ENCODE peak calls at places on chromosomes 7 and 10, in five cellular contexts. One of them, this sample, is unnamed.

GRCh38 chr7:15199482-15199881 is 296.9 kb upstream of the DGKB start:
- DNase-seq in EL: peak; percentile 8
- DNase-seq in Daoy: no peak
- DNase-seq in ecto neural progenitor cell: no peak
- DNase-seq in dorsolateral prefrontal cortex: no peak
- DNase-seq in this sample: no peak

GRCh38 chr7:13308423-13308822 is 621.0 kb downstream of the ARL4A start:
- DNase-seq in EL: no peak
- DNase-seq in Daoy: no peak
- DNase-seq in ecto neural progenitor cell: no peak
- DNase-seq in dorsolateral prefrontal cortex: no peak
- DNase-seq in this sample: no peak

GRCh38 chr7:75048435-75049379 is 24.9 kb downstream of the RCC1L start:
- DNase-seq in EL: peak; percentile 56
- DNase-seq in Daoy: no peak
- DNase-seq in ecto neural progenitor cell: no peak
- DNase-seq in dorsolateral prefrontal cortex: no peak
- DNase-seq in this sample: no peak

GRCh38 chr10:16853201-16853600 is 36.0 kb upstream of the RSU1 start:
- DNase-seq in EL: peak; percentile 60
- DNase-seq in Daoy: peak; percentile 34
- DNase-seq in ecto neural progenitor cell: no peak
- DNase-seq in dorsolateral prefrontal cortex: no peak
- DNase-seq in this sample: peak; percentile 23

GRCh38 chr10:6232225-6232807 is 29.6 kb downstream of the PFKFB3 start:
- DNase-seq in EL: no peak
- DNase-seq in Daoy: no peak
- DNase-seq in ecto neural progenitor cell: no peak
- DNase-seq in dorsolateral prefrontal cortex: no peak
- DNase-seq in this sample: no peak

GRCh38 chr10:11724938-11725776 is 17.0 kb upstream of the ECHDC3 start:
- DNase-seq in EL: peak; percentile 68
- DNase-seq in Daoy: peak; percentile 32
- DNase-seq in ecto neural progenitor cell: no peak
- DNase-seq in dorsolateral prefrontal cortex: no peak
- DNase-seq in this sample: peak; percentile 73

GRCh38 chr10:27500886-27501285 is 3.2 kb upstream of the RAB18 start:
- DNase-seq in EL: no peak
- DNase-seq in Daoy: no peak
- DNase-seq in ecto neural progenitor cell: no peak
- DNase-seq in dorsolateral prefrontal cortex: no peak
- DNase-seq in this sample: no peak

GRCh38 chr10:132486539-132487121 is 51.0 kb upstream of the INPP5A start:
- DNase-seq in EL: no peak
- DNase-seq in Daoy: no peak
- DNase-seq in ecto neural progenitor cell: no peak
- DNase-seq in dorsolateral prefrontal cortex: no peak
- DNase-seq in this sample: no peak

GRCh38 chr7:132123763-132124162 is 452.5 kb downstream of the PLXNA4 start:
- DNase-seq in EL: no peak
- DNase-seq in Daoy: no peak
- DNase-seq in ecto neural progenitor cell: no peak
- DNase-seq in dorsolateral prefrontal cortex: no peak
- DNase-seq in this sample: no peak

GRCh38 chr10:48272682-48273081 is 1.8 kb downstream of the FRMPD2 start:
- DNase-seq in EL: no peak
- DNase-seq in Daoy: no peak
- DNase-seq in ecto neural progenitor cell: no peak
- DNase-seq in dorsolateral prefrontal cortex: no peak
- DNase-seq in this sample: no peak

GRCh38 chr7:92837214-92837749 is 909 bp upstream of the CDK6 start:
- DNase-seq in EL: peak; percentile 40
- DNase-seq in Daoy: peak; percentile 19
- DNase-seq in ecto neural progenitor cell: no peak
- DNase-seq in dorsolateral prefrontal cortex: no peak
- DNase-seq in this sample: no peak

GRCh38 chr10:122786269-122786668 is 59.4 kb downstream of the CUZD1 start:
- DNase-seq in EL: peak; percentile 29
- DNase-seq in Daoy: peak; percentile 20
- DNase-seq in ecto neural progenitor cell: peak; percentile 62
- DNase-seq in dorsolateral prefrontal cortex: no peak
- DNase-seq in this sample: peak; percentile 62

GRCh38 chr7:46390042-46390441 is 469.0 kb upstream of the IGFBP3 start:
- DNase-seq in EL: no peak
- DNase-seq in Daoy: no peak
- DNase-seq in ecto neural progenitor cell: no peak
- DNase-seq in dorsolateral prefrontal cortex: no peak
- DNase-seq in this sample: no peak

GRCh38 chr10:13396369-13396768 is 48.3 kb upstream of the SEPHS1 start:
- DNase-seq in EL: no peak
- DNase-seq in Daoy: no peak
- DNase-seq in ecto neural progenitor cell: no peak
- DNase-seq in dorsolateral prefrontal cortex: no peak
- DNase-seq in this sample: no peak

GRCh38 chr7:151818674-151819519 is 58.0 kb downstream of the PRKAG2 start:
- DNase-seq in EL: no peak
- DNase-seq in Daoy: no peak
- DNase-seq in ecto neural progenitor cell: no peak
- DNase-seq in dorsolateral prefrontal cortex: no peak
- DNase-seq in this sample: no peak

GRCh38 chr10:91557540-91558231 is 75.2 kb downstream of the PPP1R3C start:
- DNase-seq in EL: no peak
- DNase-seq in Daoy: no peak
- DNase-seq in ecto neural progenitor cell: no peak
- DNase-seq in dorsolateral prefrontal cortex: no peak
- DNase-seq in this sample: no peak

GRCh38 chr10:79981673-79982485 is 33.0 kb upstream of the SFTPD start:
- DNase-seq in EL: peak; percentile 56
- DNase-seq in Daoy: peak; percentile 70
- DNase-seq in ecto neural progenitor cell: peak; percentile 73
- DNase-seq in dorsolateral prefrontal cortex: peak; percentile 77
- DNase-seq in this sample: peak; percentile 53

GRCh38 chr7:93378131-93378530 is 146.0 kb downstream of the VPS50 start:
- DNase-seq in EL: no peak
- DNase-seq in Daoy: no peak
- DNase-seq in ecto neural progenitor cell: no peak
- DNase-seq in dorsolateral prefrontal cortex: no peak
- DNase-seq in this sample: no peak

GRCh38 chr7:107754642-107755041 is 10.7 kb downstream of the CBLL1 start:
- DNase-seq in EL: no peak
- DNase-seq in Daoy: no peak
- DNase-seq in ecto neural progenitor cell: no peak
- DNase-seq in dorsolateral prefrontal cortex: no peak
- DNase-seq in this sample: no peak

GRCh38 chr10:18505719-18506118 is 145.7 kb downstream of the NSUN6 start:
- DNase-seq in EL: peak; percentile 4
- DNase-seq in Daoy: peak; percentile 38
- DNase-seq in ecto neural progenitor cell: no peak
- DNase-seq in dorsolateral prefrontal cortex: no peak
- DNase-seq in this sample: peak; percentile 26

GRCh38 chr7:151550601-151551286 is 31.0 kb upstream of the RHEB start:
- DNase-seq in EL: peak; percentile 49
- DNase-seq in Daoy: peak; percentile 81
- DNase-seq in ecto neural progenitor cell: no peak
- DNase-seq in dorsolateral prefrontal cortex: no peak
- DNase-seq in this sample: peak; percentile 26

This sample was measured in AG08396.